ENCODE peak calls at places on chromosomes 16 and 17, in six cellular contexts. T, X, O, M, D and B are unnamed samples.

GRCh38 chr16:79573881-79574280 is 26.7 kb downstream of the MAF start:
- DNase-seq in T (no peak), X (no peak), O (no peak), M (no peak), D (no peak), B (no peak)

GRCh38 chr16:82603784-82604411 is 22.9 kb upstream of the CDH13 start:
- DNase-seq in T (peak), X (peak), O (no peak), M (peak), D (peak), B (no peak)

GRCh38 chr17:1597861-1598342 is 30.7 kb downstream of the SLC43A2 start:
- DNase-seq in T (no peak), X (no peak), O (no peak), M (no peak), D (no peak), B (no peak)

GRCh38 chr16:20781697-20782096 is 17.9 kb downstream of the ACSM3 start:
- DNase-seq in T (no peak), X (no peak), O (no peak), M (no peak), D (no peak), B (no peak)

GRCh38 chr17:65198653-65199382 is 61.6 kb downstream of the RGS9 start:
- DNase-seq in T (peak), X (peak), O (no peak), M (peak), D (peak), B (no peak)

GRCh38 chr17:40960144-40960543 is 6.6 kb downstream of the KRT39 start:
- DNase-seq in T (no peak), X (no peak), O (no peak), M (no peak), D (no peak), B (no peak)

GRCh38 chr16:21727344-21727743 is 63.6 kb downstream of the OTOA start:
- DNase-seq in T (no peak), X (no peak), O (no peak), M (no peak), D (no peak), B (no peak)

GRCh38 chr17:29195465-29196081 is 15.4 kb upstream of the MYO18A start:
- DNase-seq in T (no peak), X (peak), O (no peak), M (no peak), D (peak), B (no peak)

GRCh38 chr16:89741342-89742014 is 20.1 kb downstream of the ZNF276 start:
- DNase-seq in T (no peak), X (no peak), O (no peak), M (no peak), D (no peak), B (no peak)

GRCh38 chr17:19018600-19018950 is 14.0 kb upstream of the FAM83G start:
- DNase-seq in T (no peak), X (no peak), O (no peak), M (no peak), D (no peak), B (no peak)

GRCh38 chr16:11064846-11065245 is 120.5 kb downstream of the CLEC16A start:
- DNase-seq in T (no peak), X (no peak), O (no peak), M (no peak), D (no peak), B (no peak)

GRCh38 chr16:17329412-17329811 is 141.3 kb downstream of the XYLT1 start:
- DNase-seq in T (no peak), X (no peak), O (no peak), M (peak), D (no peak), B (no peak)

GRCh38 chr17:57943140-57943539 is 12.1 kb downstream of the CUEDC1 start:
- DNase-seq in T (no peak), X (no peak), O (no peak), M (no peak), D (peak), B (no peak)

GRCh38 chr16:63192969-63193368 is 1156.7 kb upstream of the CDH8 start:
- DNase-seq in T (no peak), X (no peak), O (no peak), M (no peak), D (no peak), B (no peak)

GRCh38 chr16:23071202-23072083 is 77.8 kb downstream of the USP31 start:
- DNase-seq in T (peak), X (no peak), O (no peak), M (no peak), D (no peak), B (no peak)

GRCh38 chr16:27321013-27321960 is 7.5 kb downstream of the IL4R start:
- DNase-seq in T (no peak), X (no peak), O (no peak), M (no peak), D (peak), B (no peak)

GRCh38 chr17:21602176-21602575 is 90.1 kb upstream of the KCNJ18 start:
- DNase-seq in T (no peak), X (no peak), O (no peak), M (peak), D (no peak), B (no peak)

GRCh38 chr17:73476890-73477350 is 165.1 kb upstream of the CDC42EP4 start:
- DNase-seq in T (no peak), X (no peak), O (no peak), M (peak), D (no peak), B (no peak)

GRCh38 chr16:84423416-84423837 is 55.1 kb downstream of the ATP2C2 start:
- DNase-seq in T (peak), X (peak), O (no peak), M (peak), D (peak), B (peak)

GRCh38 chr17:77830816-77831490 is 127.5 kb upstream of the TNRC6C start:
- DNase-seq in T (no peak), X (no peak), O (no peak), M (no peak), D (no peak), B (no peak)

GRCh38 chr17:17681187-17681743 is at the start of gene RAI1:
- DNase-seq in T (peak), X (peak), O (peak), M (peak), D (peak), B (no peak)

GRCh38 chr16:27721548-27722265 is 171.8 kb downstream of the KATNIP start:
- DNase-seq in T (no peak), X (no peak), O (no peak), M (peak), D (no peak), B (no peak)

GRCh38 chr16:89383095-89384003 is 107.0 kb downstream of the ANKRD11 start:
- DNase-seq in T (peak), X (no peak), O (no peak), M (no peak), D (peak), B (no peak)

GRCh38 chr16:23509763-23510153 is 536 bp downstream of the GGA2 start:
- DNase-seq in T (peak), X (peak), O (no peak), M (peak), D (peak), B (peak)

GRCh38 chr17:28744104-28744801 is 442 bp downstream of the TRAF4 start:
- DNase-seq in T (peak), X (peak), O (peak), M (peak), D (peak), B (no peak)

GRCh38 chr16:55393976-55394375 is 70.0 kb downstream of the IRX6 start:
- DNase-seq in T (no peak), X (no peak), O (no peak), M (no peak), D (no peak), B (no peak)

GRCh38 chr17:2388020-2388704 is 12.7 kb downstream of the MNT start:
- DNase-seq in T (no peak), X (no peak), O (no peak), M (no peak), D (no peak), B (no peak)